ENCODE peak calls at places on chromosomes 12 and 14, in five cellular contexts. L, G, E, U and R are unnamed samples.

GRCh38 chr12:77914089-77914488 is 83.4 kb downstream of the NAV3 start:
- DNase-seq in L (no peak), G (no peak), E (no peak), U (no peak), R (no peak)

GRCh38 chr12:5809586-5809985 is 135.5 kb downstream of the ANO2 start:
- DNase-seq in L (no peak), G (no peak), E (no peak), U (no peak), R (no peak)

GRCh38 chr12:42568952-42569916 is 20.3 kb downstream of the PRICKLE1 start:
- DNase-seq in L (peak), G (peak), E (no peak), U (no peak), R (no peak)

GRCh38 chr12:26152507-26153102 is 27.8 kb upstream of the BHLHE41 start:
- DNase-seq in L (no peak), G (no peak), E (no peak), U (no peak), R (no peak)

GRCh38 chr14:57871487-57872080 is 5.7 kb upstream of the SLC35F4 start:
- DNase-seq in L (no peak), G (peak), E (no peak), U (no peak), R (no peak)

GRCh38 chr12:45762185-45763110 is 32.9 kb downstream of the ARID2 start:
- DNase-seq in L (peak), G (peak), E (no peak), U (no peak), R (no peak)

GRCh38 chr14:68248481-68249255 is 429.1 kb downstream of the RAD51B start:
- DNase-seq in L (no peak), G (peak), E (peak), U (peak), R (peak)

GRCh38 chr12:56221233-56221756 is 427 bp downstream of the RNF41 start:
- DNase-seq in L (no peak), G (peak), E (peak), U (peak), R (peak)

DNA sequence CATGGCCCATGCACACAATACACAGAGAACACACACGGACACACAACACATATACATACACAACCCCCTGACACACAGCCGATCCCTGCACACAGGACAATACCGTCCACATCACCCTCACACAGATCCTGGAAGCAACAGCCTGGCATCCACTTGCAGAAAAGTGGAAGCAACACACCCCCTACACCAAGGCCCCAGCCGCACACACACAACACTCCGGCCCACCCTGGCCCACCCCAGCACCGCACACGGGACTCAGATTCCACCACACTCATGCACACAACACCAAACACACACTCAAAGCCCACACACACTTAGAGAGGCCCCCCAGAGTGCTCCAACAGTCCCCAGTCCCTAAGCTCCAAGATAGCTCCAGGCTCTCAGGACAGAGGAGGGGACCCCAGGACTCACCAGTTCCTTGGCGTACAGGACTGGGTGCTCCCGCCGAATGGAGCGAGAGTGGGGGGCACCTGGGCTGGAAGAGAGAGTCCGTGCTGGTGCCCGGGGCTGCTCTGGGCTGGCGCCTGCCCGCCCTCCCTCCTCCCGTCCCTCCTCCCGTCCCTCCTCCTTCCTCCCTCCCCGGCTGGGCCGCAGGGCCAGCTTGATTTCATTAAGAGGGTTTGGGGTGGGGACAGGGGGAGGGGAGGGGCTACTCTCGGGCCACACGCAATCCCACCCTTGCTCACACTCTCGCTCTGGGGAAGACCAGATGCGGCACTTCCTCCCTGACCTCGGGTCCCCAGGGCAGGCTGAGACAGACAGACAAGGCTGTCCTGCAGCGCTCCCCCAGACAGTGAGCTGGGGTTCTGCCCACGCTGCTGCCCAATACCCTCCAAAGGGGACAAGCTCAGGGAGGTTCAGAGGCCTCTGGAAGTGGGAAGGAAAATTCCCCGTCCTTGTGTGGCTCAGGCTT is at the start of gene TMEM119:
- DNase-seq in L (peak), G (no peak), E (no peak), U (peak), R (no peak)
- H3K4me3 ChIP-seq in L (peak), G (peak), E (peak), U (no peak), R (peak)

GRCh38 chr12:65818454-65819382 is 5.6 kb upstream of the HMGA2 start:
- DNase-seq in L (no peak), G (no peak), E (no peak), U (no peak), R (no peak)
- H3K4me3 ChIP-seq in L (no peak), G (no peak), E (no peak), U (no peak), R (no peak)

GRCh38 chr14:94158239-94158888 is 15.8 kb upstream of the PPP4R4 start:
- DNase-seq in L (no peak), G (no peak), E (no peak), U (no peak), R (no peak)
- H3K4me3 ChIP-seq in L (no peak), G (no peak), E (no peak), U (no peak), R (no peak)

GRCh38 chr12:15015121-15015520 is 42.3 kb downstream of the PDE6H start:
- DNase-seq in L (no peak), G (no peak), E (no peak), U (no peak), R (no peak)

GRCh38 chr12:15014708-15015107 is 41.9 kb downstream of the PDE6H start:
- DNase-seq in L (no peak), G (no peak), E (no peak), U (no peak), R (no peak)

GRCh38 chr12:15011162-15011561 is 38.3 kb downstream of the PDE6H start:
- DNase-seq in L (no peak), G (no peak), E (no peak), U (no peak), R (no peak)

DNA sequence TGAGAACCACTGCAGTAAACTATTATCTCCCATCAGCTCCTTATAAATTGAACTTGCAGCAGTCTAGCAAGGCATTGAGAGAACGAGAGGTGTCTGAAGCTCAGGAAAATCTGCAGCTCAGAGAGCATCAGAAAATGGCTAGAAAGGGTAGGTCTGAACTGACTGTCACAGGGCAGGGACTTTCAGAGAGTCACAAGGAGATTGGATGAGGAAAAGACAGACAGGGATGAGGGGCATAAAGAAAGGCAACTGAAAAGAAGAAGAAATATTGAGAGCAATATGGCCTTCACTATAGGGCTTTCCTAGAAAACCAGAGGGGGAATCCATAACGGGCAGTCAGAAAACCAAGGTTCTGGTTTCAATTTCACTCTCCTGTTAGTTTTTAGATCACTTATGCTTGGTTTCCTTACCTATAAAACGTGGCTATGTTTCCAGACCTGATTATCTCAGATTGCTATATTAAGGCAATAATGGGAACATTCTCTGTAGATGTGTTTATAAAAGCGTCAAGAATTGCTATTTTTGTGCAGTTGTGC is 40.9 kb downstream of the PDE6H start:
- DNase-seq in L (no peak), G (no peak), E (no peak), U (no peak), R (no peak)
- H3K4me3 ChIP-seq in L (no peak), G (no peak), E (no peak), U (no peak), R (no peak)

GRCh38 chr12:107775093-107775721 is 703 bp downstream of the ASCL4 start:
- DNase-seq in L (no peak), G (no peak), E (no peak), U (no peak), R (no peak)
- H3K4me3 ChIP-seq in L (no peak), G (no peak), E (peak), U (no peak), R (peak)

DNA sequence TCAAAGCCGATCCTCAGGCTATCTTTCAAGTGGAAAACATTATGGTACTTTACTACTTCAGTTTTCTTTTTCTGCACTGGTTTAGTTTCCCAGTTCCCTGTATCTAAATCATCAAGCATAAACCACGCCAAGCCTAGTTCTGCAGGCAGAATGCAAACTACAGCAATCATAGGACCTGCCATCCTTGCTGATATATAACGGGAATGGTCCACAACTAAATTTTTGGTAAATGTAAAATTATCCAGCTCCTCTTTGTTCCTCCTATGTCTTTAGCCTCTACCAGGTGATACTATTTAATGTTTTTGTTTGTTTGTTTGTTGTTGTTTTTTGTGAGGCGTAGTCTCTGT is 19.3 kb upstream of the PALS1 start:
- DNase-seq in L (no peak), G (no peak), E (no peak), U (no peak), R (no peak)
- H3K4me3 ChIP-seq in L (no peak), G (no peak), E (no peak), U (no peak), R (no peak)